ENCODE peak calls at places on chromosomes 12 and 14, in eight cellular contexts. Y, P, C, V, Q, J, Z and A are unnamed samples.

GRCh38 chr12:89684131-89684530 is 24.5 kb downstream of the ATP2B1 start:
- DNase-seq in Z (no peak), Y (no peak), P (no peak), C (no peak), Q (no peak), J (no peak), V (no peak), A (no peak)

GRCh38 chr12:43957732-43958131 is 121.9 kb downstream of the TMEM117 start:
- DNase-seq in J (no peak), Q (peak), Z (peak), C (no peak), V (no peak), Y (peak), P (no peak), A (no peak)

GRCh38 chr14:101241807-101242278 is 319.5 kb upstream of the DIO3 start:
- DNase-seq in Z (no peak), J (no peak), Y (no peak), C (no peak), P (no peak), V (no peak), Q (no peak), A (no peak)

GRCh38 chr12:130947028-130947427 is 6.7 kb upstream of the ADGRD1 start:
- DNase-seq in Q (no peak), P (no peak), C (no peak), Z (no peak), Y (no peak), V (no peak), J (no peak), A (no peak)

GRCh38 chr12:49959570-49960473 is 1.9 kb upstream of the AQP5 start:
- DNase-seq in J (no peak), P (peak), Y (no peak), C (no peak), Z (no peak), Q (no peak), V (peak), A (no peak)

GRCh38 chr14:23580948-23581281 is 2.3 kb upstream of the JPH4 start:
- DNase-seq in C (no peak), V (peak), P (no peak), Y (no peak), Z (no peak), Q (no peak), J (peak), A (peak)

GRCh38 chr14:71183856-71184255 is 276.6 kb downstream of the PCNX1 start:
- DNase-seq in C (no peak), V (no peak), Z (peak), P (no peak), Q (no peak), Y (no peak), J (no peak), A (no peak)

GRCh38 chr12:46557539-46558373 is 185.2 kb upstream of the SLC38A2 start:
- DNase-seq in Q (no peak), Y (no peak), J (no peak), Z (no peak), P (no peak), V (no peak), C (no peak), A (no peak)

GRCh38 chr12:14540801-14541462 is 26.8 kb downstream of the PLBD1 start:
- DNase-seq in V (no peak), Y (no peak), Z (no peak), Q (no peak), P (no peak), J (no peak), C (no peak), A (no peak)

GRCh38 chr12:57591567-57592325 is 754 bp downstream of the PIP4K2C start:
- DNase-seq in Z (peak), J (no peak), Y (no peak), P (no peak), C (peak), Q (no peak), V (peak), A (no peak)

GRCh38 chr12:92973614-92974013 is 44.5 kb upstream of the EEA1 start:
- DNase-seq in C (no peak), Y (no peak), Q (peak), Z (no peak), P (no peak), J (no peak), V (no peak), A (no peak)

GRCh38 chr12:81591256-81591655 is 167.9 kb downstream of the PPFIA2 start:
- DNase-seq in V (no peak), Y (no peak), Z (no peak), C (no peak), Q (no peak), J (no peak), P (no peak), A (no peak)

GRCh38 chr12:81598205-81598604 is 160.9 kb downstream of the PPFIA2 start:
- DNase-seq in Z (peak), Q (no peak), Y (no peak), C (no peak), V (no peak), P (no peak), J (no peak), A (no peak)

DNA sequence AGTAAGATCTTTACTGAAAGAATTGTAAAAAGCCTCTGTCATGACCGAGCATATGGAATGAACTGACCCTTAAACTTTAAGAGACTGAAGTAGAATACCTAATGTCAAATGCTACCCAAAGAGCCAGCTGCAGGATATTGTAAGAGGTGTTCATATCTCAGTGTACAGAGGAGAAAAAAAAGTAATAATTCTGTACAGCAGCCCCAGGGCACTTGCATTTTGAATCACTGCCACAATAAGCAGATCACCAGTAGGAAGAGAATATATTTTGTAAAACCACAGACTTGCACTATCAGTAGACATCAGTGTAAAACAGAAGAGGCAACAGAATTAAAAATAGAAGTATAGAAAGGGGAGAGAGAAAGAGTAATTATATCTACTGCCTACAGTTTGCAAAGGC is 162.6 kb downstream of the PPFIA2 start:
- DNase-seq in J (no peak), Q (no peak), Y (no peak), P (no peak), Z (no peak), C (no peak), V (no peak), A (no peak)
- TF ChIP-seq POLR2AphosphoS5 in J (no peak), Q (no peak), Y (no peak), P (no peak), Z (no peak), C (no peak), V (no peak), A (no peak)

DNA sequence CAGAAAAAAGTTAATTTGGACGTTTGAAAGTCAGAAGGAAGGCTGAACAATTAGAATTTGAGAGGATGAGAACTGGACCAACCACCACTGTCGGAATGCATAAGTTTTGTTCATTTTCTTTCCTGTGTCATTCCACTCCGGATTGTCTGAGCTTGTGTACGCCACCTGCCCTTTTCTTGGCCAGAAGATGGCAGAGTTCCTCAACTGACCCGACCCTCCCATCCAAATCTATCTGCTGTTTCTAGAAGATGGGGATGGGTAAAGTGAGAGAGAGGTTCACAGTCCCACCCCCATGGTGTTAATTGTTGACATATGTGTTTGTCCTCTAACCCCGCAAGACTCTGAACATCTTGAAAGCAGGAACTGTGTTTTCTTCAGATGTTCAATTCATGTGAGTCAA is 388.0 kb downstream of the VRK1 start:
- DNase-seq in V (no peak), Y (peak), Z (no peak), J (no peak), Q (no peak), C (no peak), P (no peak), A (no peak)
- TF ChIP-seq CTCF in V (no peak), Y (peak), Z (peak), J (peak), Q (peak), C (no peak), P (no peak), A (no peak)

DNA sequence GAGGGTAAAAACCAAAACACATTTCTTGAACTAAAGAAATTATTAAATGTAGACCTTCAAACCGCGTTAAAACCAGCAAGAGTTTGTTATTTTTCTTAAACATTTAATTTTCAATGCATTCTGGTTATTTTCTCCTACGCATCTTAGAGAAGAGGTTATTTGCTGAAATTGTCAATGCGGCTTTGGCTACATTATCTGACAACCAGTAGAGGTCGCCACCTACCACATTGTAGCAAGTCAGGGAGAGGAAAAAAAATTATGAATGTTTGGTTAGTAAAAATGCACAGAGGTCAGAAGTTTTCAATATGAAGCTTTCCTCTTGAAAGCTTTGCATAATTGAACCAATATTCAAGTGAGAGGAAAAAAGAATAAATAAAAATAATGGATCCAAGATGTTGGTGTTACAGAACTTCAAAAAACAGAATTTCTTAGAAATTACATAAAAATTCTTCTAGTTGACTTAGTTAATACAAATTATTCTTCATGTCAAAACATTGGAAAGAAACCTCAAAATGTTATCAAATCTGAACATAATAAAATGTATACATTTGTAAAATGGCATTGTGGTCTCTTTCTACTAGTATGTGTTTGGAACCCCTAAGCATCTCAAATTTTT is 159.4 kb upstream of the TMTC2 start:
- DNase-seq in Y (peak), Z (peak), V (no peak), Q (no peak), J (no peak), C (peak), P (no peak), A (no peak)
- H3K27ac ChIP-seq in Y (no peak), Z (no peak), V (no peak), Q (no peak), J (no peak), C (no peak), P (no peak), A (no peak)

GRCh38 chr12:66140726-66141125 is 10.2 kb upstream of the LLPH start:
- DNase-seq in Z (no peak), V (no peak), P (no peak), J (no peak), Y (no peak), C (no peak), Q (no peak), A (no peak)

GRCh38 chr12:66143868-66144267 is 13.3 kb upstream of the LLPH start:
- DNase-seq in C (no peak), Q (no peak), Z (no peak), P (no peak), Y (no peak), V (no peak), J (no peak), A (no peak)

GRCh38 chr12:66141299-66141698 is 10.7 kb upstream of the LLPH start:
- DNase-seq in C (no peak), Q (no peak), P (no peak), J (no peak), Y (no peak), Z (no peak), V (no peak), A (no peak)

GRCh38 chr12:66149702-66150398 is 19.3 kb upstream of the LLPH start:
- DNase-seq in Q (no peak), Z (no peak), J (no peak), C (peak), V (peak), P (no peak), Y (no peak), A (no peak)

GRCh38 chr12:66144796-66145754 is 14.5 kb upstream of the LLPH start:
- DNase-seq in J (no peak), P (no peak), Z (peak), V (peak), Y (peak), Q (no peak), C (peak), A (no peak)
- TF ChIP-seq POLR2AphosphoS5 in J (no peak), P (no peak), Z (no peak), V (peak), Y (no peak), Q (no peak), C (no peak), A (peak)

DNA sequence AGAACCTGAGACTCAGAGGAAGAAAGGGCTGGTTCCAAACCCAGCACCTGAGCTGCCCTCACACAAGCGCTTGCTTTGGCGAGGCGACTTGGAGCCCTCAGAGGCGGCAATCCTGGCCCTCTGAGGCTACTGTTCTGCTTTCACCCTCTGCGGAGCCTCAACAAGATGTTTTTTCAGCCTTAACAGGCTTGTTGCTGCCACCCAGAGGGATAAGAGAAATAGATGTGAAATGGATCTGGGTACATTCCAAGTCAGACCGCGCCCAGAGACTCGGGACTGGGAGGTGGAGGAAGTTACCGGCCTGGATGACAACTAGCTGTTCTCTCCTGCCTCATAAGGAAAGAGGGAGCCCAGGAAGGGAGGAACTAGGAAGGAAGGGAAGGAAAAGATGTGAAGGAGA is 89.6 kb downstream of the TTC7B start:
- DNase-seq in Z (no peak), P (peak), Y (no peak), Q (no peak), J (peak), C (peak), V (peak), A (peak)
- TF ChIP-seq CTCF in Z (no peak), P (no peak), Y (no peak), Q (no peak), J (peak), C (no peak), V (no peak), A (no peak)